ENCODE peak calls at places on chromosomes 6 and 20, in ten cellular contexts. C is bronchial epithelial cell; M is stimulated activated CD8-positive, alpha-beta memory T cell treated with anti-CD3 and anti-CD28 coated beads, Interleukin-12 subunit alpha, Interleukin-12 subunit beta, amount 100 ng/mL, for 4 hours; X is activated CD4-positive, alpha-beta T cell treated with anti-CD3 and anti-CD28 coated beads, Interleukin-2, amount 50 U/mL, for 1 hour; D is T1000; W is islet precursor cell; G is NCI-H748 treated with DMSO at 0.1 percent for 48 hours; T is Kasumi-1; E is SK-N-SH; V is iPS DF 6.9. U is an unnamed sample.

GRCh38 chr6:91412532-91412931 is 825.7 kb upstream of the MAP3K7 start:
- DNase-seq in M (no peak), E (no peak), D (no peak), T (no peak), W (no peak), C (no peak), X (no peak), G (no peak), V (no peak), U (no peak)

GRCh38 chr6:89311853-89312531 is 3.1 kb downstream of the GABRR2 start:
- DNase-seq in X (no peak), W (peak; percentile 82), C (peak; percentile 21), E (no peak), M (no peak), D (no peak), T (peak; percentile 62), V (peak; percentile 73), G (no peak), U (no peak)

GRCh38 chr20:44600758-44601562 is 18.6 kb downstream of the PKIG start:
- DNase-seq in X (no peak), M (no peak), D (no peak), E (no peak), T (no peak), V (no peak), W (no peak), C (no peak), G (no peak), U (no peak)

GRCh38 chr6:123393333-123393732 is 243.4 kb downstream of the TRDN start:
- DNase-seq in W (no peak), G (peak; percentile 82), V (no peak), C (peak; percentile 39), M (no peak), T (no peak), E (no peak), D (no peak), X (no peak), U (no peak)

GRCh38 chr20:44053046-44053445 is 133.9 kb downstream of the JPH2 start:
- DNase-seq in E (no peak), V (no peak), M (no peak), X (no peak), D (no peak), G (no peak), T (no peak), W (no peak), C (no peak), U (no peak)

GRCh38 chr6:110566346-110567125 is 90.1 kb upstream of the SLC22A16 start:
- DNase-seq in T (no peak), X (no peak), D (no peak), W (peak; percentile 57), E (no peak), M (no peak), G (no peak), C (no peak), V (no peak), U (no peak)

GRCh38 chr20:53510266-53510665 is 83.4 kb downstream of the ZNF217 start:
- DNase-seq in G (no peak), C (no peak), E (no peak), M (no peak), X (no peak), W (no peak), D (no peak), V (no peak), T (no peak), U (no peak)

GRCh38 chr6:100461920-100462295 is 2.8 kb downstream of the SIM1 start:
- DNase-seq in T (no peak), M (no peak), G (no peak), W (no peak), V (no peak), D (no peak), X (no peak), C (no peak), E (no peak), U (no peak)

GRCh38 chr6:37862415-37862814 is 42.9 kb downstream of the ZFAND3 start:
- DNase-seq in G (no peak), C (no peak), V (no peak), D (no peak), T (no peak), E (no peak), W (no peak), X (no peak), M (no peak), U (no peak)

GRCh38 chr6:25193147-25193864 is 85.9 kb upstream of the CARMIL1 start:
- DNase-seq in C (peak; percentile 90), W (no peak), D (peak; percentile 72), G (no peak), M (no peak), V (no peak), T (no peak), X (no peak), E (no peak), U (peak; percentile 54)

GRCh38 chr6:69917834-69918233 is 51.5 kb downstream of the COL19A1 start:
- DNase-seq in D (peak; percentile 61), G (no peak), T (no peak), E (no peak), X (no peak), M (no peak), W (peak; percentile 94), V (no peak), C (peak; percentile 96), U (peak; percentile 83)

GRCh38 chr6:158561247-158561884 is 1.5 kb downstream of the TMEM181 start:
- DNase-seq in E (no peak), C (no peak), X (no peak), M (no peak), T (no peak), V (no peak), G (no peak), W (no peak), D (no peak), U (no peak)

GRCh38 chr6:121319112-121319553 is 15.1 kb downstream of the TBC1D32 start:
- DNase-seq in C (peak; percentile 43), G (no peak), T (no peak), E (no peak), D (no peak), W (no peak), M (no peak), X (no peak), V (peak; percentile 4), U (no peak)

GRCh38 chr6:40678941-40679340 is 91.8 kb upstream of the LRFN2 start:
- DNase-seq in C (no peak), X (no peak), V (no peak), G (no peak), W (no peak), E (no peak), T (no peak), D (no peak), M (no peak), U (no peak)

GRCh38 chr6:31597006-31597405 is 4.2 kb upstream of the NCR3 start:
- DNase-seq in W (no peak), C (no peak), V (no peak), G (peak; percentile 36), D (no peak), T (peak; percentile 76), X (no peak), M (no peak), E (peak; percentile 70), U (no peak)

GRCh38 chr6:132253211-132253610 is 148.1 kb downstream of the MOXD1 start:
- DNase-seq in M (no peak), W (no peak), D (no peak), G (no peak), X (no peak), V (no peak), E (no peak), T (no peak), C (no peak), U (no peak)

GRCh38 chr6:134502614-134503541 is 185.0 kb upstream of the SGK1 start:
- DNase-seq in E (no peak), M (no peak), V (no peak), G (no peak), W (no peak), D (no peak), T (no peak), X (no peak), C (peak; percentile 72), U (no peak)

GRCh38 chr6:53727748-53728147 is 62.2 kb upstream of the KLHL31 start:
- DNase-seq in C (no peak), M (no peak), G (no peak), T (no peak), X (no peak), W (peak; percentile 91), D (no peak), E (no peak), V (no peak), U (no peak)

GRCh38 chr20:41011551-41012067 is 17.0 kb upstream of the TOP1 start:
- DNase-seq in C (peak; percentile 46), D (no peak), W (no peak), V (no peak), T (no peak), X (no peak), M (no peak), G (no peak), E (no peak), U (no peak)

GRCh38 chr20:17646209-17646717 is 35.8 kb downstream of the RRBP1 start:
- DNase-seq in D (no peak), T (no peak), X (no peak), G (no peak), W (no peak), M (no peak), C (no peak), V (no peak), E (peak; percentile 66), U (no peak)

GRCh38 chr6:3956054-3956453 is 106.9 kb downstream of the FAM50B start:
- DNase-seq in T (no peak), D (no peak), M (no peak), W (no peak), V (no peak), G (no peak), E (no peak), C (no peak), X (no peak), U (peak; percentile 71)

GRCh38 chr20:40634891-40635290 is 54.1 kb downstream of the MAFB start:
- DNase-seq in C (no peak), M (no peak), T (no peak), V (no peak), E (no peak), G (no peak), W (peak; percentile 22), X (no peak), D (no peak), U (no peak)

GRCh38 chr20:17498181-17498580 is 33.0 kb downstream of the BFSP1 start:
- DNase-seq in T (no peak), D (no peak), W (peak; percentile 45), G (no peak), C (peak; percentile 79), V (no peak), X (no peak), M (no peak), E (no peak), U (no peak)

GRCh38 chr20:719816-720215 is 44.2 kb upstream of the SCRT2 start:
- DNase-seq in X (no peak), C (no peak), V (no peak), W (no peak), G (no peak), M (no peak), T (no peak), D (no peak), E (no peak), U (no peak)

GRCh38 chr6:7108964-7109836 is 1.4 kb downstream of the RREB1 start:
- DNase-seq in D (no peak), C (peak; percentile 69), T (peak; percentile 66), V (no peak), G (no peak), X (peak; percentile 28), M (peak; percentile 24), E (peak; percentile 44), W (peak; percentile 76), U (no peak)

GRCh38 chr6:149168968-149169367 is 148.5 kb upstream of the TAB2 start:
- DNase-seq in C (no peak), X (no peak), E (no peak), W (no peak), M (no peak), G (no peak), T (no peak), V (no peak), D (no peak), U (no peak)

GRCh38 chr6:99790679-99791078 is 184.0 kb downstream of the PRDM13 start:
- DNase-seq in D (no peak), C (peak; percentile 14), E (no peak), X (no peak), G (peak; percentile 17), T (peak; percentile 25), V (no peak), M (no peak), W (no peak), U (no peak)

GRCh38 chr6:105981002-105981887 is 104.9 kb upstream of the PRDM1 start:
- DNase-seq in E (peak; percentile 27), D (no peak), G (no peak), W (no peak), X (no peak), T (no peak), M (no peak), V (no peak), C (no peak), U (no peak)